ENCODE peak calls at places on chromosomes 4 and X, in four cellular contexts. I is aorta, E is DND-41, T is breast epithelium. W is an unnamed sample. For H3K36me3 and H3K4me1, the result is how much of the 10 kb centered on the place peaks cover.

GRCh38 chrX:85109235-85109634 is 105.6 kb downstream of the APOOL start:
- DNase-seq in I (no peak), E (no peak), T (no peak), W (no peak)

GRCh38 chr4:95085118-95085833 is 327.5 kb downstream of the BMPR1B start:
- DNase-seq in I (no peak), E (peak), T (no peak), W (no peak)

GRCh38 chr4:82461710-82462109 is 31.3 kb downstream of the ENOPH1 start:
- DNase-seq in I (no peak), E (no peak), T (no peak), W (no peak)

GRCh38 chr4:58665649-58666048 is 1555.5 kb upstream of the IGFBP7 start:
- DNase-seq in I (no peak), E (no peak), T (no peak), W (no peak)

GRCh38 chrX:100994352-100995281 is 25.1 kb downstream of the ARL13A start:
- DNase-seq in I (no peak), E (no peak), T (no peak), W (no peak)

GRCh38 chr4:152815078-152815477 is 35.3 kb downstream of the ARFIP1 start:
- DNase-seq in I (no peak), E (no peak), T (no peak), W (no peak)

GRCh38 chr4:28690890-28691289 is 1830.2 kb downstream of the STIM2 start:
- DNase-seq in I (no peak), E (no peak), T (no peak), W (no peak)

GRCh38 chrX:150694738-150695410 is 1.7 kb downstream of the MTMR1 start:
- DNase-seq in I (no peak), E (peak), T (no peak), W (no peak)

GRCh38 chr4:160091631-160092030 is 988.8 kb downstream of the RAPGEF2 start:
- DNase-seq in I (no peak), E (no peak), T (no peak), W (no peak)

GRCh38 chrX:137401092-137401491 is 164.8 kb upstream of the ZIC3 start:
- DNase-seq in I (no peak), E (no peak), T (no peak), W (no peak)

GRCh38 chr4:61638600-61638999 is 438.5 kb downstream of the ADGRL3 start:
- DNase-seq in I (no peak), E (no peak), T (no peak), W (no peak)

GRCh38 chr4:21769404-21770147 is 179.0 kb downstream of the KCNIP4 start:
- DNase-seq in I (no peak), E (no peak), T (no peak), W (no peak)

GRCh38 chr4:187098429-187098828 is 374.8 kb upstream of the FAT1 start:
- DNase-seq in I (no peak), E (no peak), T (no peak), W (no peak)

GRCh38 chr4:99468891-99469290 is 33.7 kb upstream of the ADH7 start:
- DNase-seq in I (no peak), E (no peak), T (no peak), W (no peak)

GRCh38 chr4:52199574-52200338 is 148.7 kb downstream of the SPATA18 start:
- DNase-seq in I (no peak), E (no peak), T (no peak), W (no peak)

GRCh38 chrX:24870143-24870542 is 145.6 kb downstream of the ARX start:
- DNase-seq in I (no peak), E (no peak), T (no peak), W (no peak)

GRCh38 chrX:28787206-28787605 is 200.0 kb downstream of the IL1RAPL1 start:
- DNase-seq in I (no peak), E (no peak), T (no peak), W (no peak)

GRCh38 chrX:53714580-53715335 is 28.2 kb upstream of the HUWE1 start:
- DNase-seq in I (no peak), E (peak), T (peak), W (no peak)

GRCh38 chr4:2928242-2929155 is 34.7 kb downstream of the NOP14 start:
- DNase-seq in I (peak), E (no peak), T (peak), W (peak)
- H3K36me3 ChIP-seq in I (under half), E (half or more), T (under half), W (half or more)

DNA sequence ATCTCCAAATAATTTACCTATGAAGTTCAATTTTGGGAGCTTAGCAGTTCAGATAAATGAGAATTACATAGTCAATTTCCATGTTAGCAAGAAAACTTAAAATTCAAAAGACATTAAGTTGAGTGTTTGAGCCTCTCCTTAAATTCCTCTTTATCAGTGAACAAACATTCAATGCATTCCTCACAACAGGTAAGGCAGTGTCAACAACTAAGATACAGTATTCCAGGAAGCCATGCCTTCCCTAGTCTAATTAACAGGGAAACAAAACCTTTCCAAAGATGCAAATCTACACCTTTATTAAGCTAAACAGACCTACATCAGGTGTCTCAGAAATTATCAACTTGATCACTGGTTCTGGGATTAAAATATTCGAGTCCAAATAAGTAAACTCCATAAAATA is 3.7 kb downstream of the SH3RF1 start:
- DNase-seq in I (no peak), E (no peak), T (no peak), W (no peak)
- H3K4me3 ChIP-seq in I (no peak), E (no peak), T (no peak), W (no peak)

DNA sequence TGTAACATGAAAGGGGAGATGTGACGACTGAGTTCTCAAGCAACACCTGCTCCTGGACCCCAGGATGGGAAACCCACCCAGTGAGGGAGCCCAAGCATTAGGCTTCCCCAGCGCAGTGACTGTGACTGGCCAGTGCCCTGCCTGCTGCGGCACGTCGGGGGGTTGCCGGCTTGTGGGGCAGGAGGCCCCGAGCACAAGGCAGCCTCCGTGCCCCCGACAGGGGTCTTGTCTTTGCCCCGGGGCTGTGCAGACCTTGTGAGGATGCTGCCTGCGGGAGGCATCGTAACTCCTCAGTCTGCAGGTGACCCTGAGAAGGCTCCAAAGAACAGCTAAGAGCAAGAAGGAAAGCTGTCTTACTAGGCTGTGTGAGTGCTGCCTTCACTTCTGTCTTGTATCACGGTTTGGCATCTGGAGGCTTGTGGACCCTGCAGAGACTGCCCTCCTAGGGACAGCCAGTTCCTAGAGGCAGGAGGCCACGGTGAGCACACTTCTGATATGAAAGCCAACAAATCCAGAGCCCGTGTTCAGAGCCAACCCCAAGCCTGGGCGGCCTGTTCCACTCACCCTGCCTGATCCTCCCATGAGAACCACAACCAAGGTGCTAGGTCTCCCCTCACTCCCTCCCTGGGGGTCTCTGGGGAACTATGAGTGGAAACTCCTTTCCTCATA is 47.7 kb downstream of the FGFRL1 start:
- DNase-seq in I (peak), E (no peak), T (peak), W (no peak)
- H3K4me1 ChIP-seq in I (under half), E (under half), T (under half), W (under half)

DNA sequence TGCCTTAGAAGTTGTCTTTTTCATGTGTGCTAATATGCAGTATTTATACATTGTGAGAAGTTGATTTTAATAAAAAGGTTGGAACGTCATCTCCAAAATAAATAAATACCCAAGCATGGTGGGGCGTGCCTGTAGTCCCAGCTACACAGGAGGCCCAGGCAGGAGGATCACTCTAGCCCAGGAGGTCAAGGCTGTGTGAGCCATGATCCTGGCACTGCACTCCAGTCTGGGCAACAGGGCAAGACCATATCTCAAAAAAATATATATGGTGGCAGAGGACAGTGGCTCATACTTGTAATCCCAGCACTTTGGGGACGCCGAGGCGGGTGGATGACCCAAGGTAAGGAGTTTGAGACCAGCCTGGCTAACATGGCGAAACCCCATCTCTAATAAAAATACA is 6.4 kb downstream of the SLBP start:
- DNase-seq in I (peak), E (no peak), T (no peak), W (no peak)
- H3K36me3 ChIP-seq in I (under half), E (half or more), T (under half), W (under half)

DNA sequence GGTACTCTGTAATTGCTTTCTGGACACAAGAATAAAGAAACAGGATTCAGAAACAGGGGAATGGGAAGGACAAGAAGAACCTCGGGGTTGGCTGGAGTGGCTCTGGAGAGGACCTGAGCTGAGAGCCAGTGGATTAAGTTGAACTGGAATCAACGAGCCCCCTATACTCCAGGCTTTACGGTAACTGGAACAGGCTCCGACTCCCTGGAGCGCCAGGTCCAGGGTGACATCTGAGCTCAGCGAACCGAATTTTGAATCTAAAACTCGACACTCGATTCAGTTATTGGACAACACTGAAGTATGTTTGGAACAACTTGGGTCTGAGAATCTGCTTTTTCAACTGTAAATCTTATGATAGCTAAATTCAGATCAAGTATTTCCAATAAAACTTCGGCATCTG is 23.9 kb downstream of the HMX1 start:
- DNase-seq in I (peak), E (no peak), T (no peak), W (peak)
- H3K4me3 ChIP-seq in I (no peak), E (no peak), T (no peak), W (no peak)

GRCh38 chrX:45806410-45807121 is 605.9 kb upstream of the DIPK2B start:
- DNase-seq in I (no peak), E (peak), T (no peak), W (no peak)

GRCh38 chrX:45811307-45811706 is 610.6 kb upstream of the DIPK2B start:
- DNase-seq in I (no peak), E (no peak), T (no peak), W (no peak)

GRCh38 chrX:45803383-45803921 is 602.8 kb upstream of the DIPK2B start:
- DNase-seq in I (no peak), E (no peak), T (no peak), W (no peak)

DNA sequence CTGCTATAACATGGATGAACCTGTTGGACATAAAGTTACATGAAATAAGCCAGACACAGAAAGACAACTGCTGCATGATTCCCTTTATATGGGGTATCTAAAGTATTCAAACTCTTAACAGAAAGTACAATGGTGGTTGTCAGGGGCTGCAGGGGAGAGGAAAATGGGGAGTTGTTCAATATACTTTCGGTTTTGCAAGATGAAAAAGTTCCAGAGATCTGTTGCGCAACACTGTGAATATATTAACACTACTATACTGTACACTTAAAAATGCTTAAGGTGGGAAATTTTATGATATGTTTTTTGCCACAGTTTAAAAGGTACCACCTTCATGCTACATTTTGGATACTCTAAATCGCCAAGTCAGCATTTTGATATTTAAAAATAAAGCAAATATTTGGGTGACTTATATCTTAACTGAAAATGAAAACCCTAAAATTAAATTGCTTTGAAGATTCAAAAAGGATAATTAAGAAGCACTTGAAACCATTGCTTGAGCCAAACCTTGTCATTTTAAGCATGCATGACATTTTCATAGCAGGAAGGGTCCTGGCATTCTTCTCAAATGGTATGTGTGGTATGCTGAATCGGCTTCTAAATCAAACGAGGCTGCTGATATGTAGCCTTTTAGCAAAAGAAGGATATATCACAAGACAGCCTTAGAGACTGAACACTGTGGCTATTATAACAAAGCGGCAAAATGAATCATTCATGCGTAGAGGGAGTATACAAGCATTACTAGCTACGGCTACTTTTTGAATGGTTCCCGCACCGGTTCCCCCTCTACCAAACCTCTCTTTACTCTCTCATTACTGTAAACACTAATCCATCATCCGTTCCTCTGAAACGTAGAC is 607.1 kb upstream of the DIPK2B start:
- DNase-seq in I (no peak), E (peak), T (no peak), W (no peak)
- H3K4me1 ChIP-seq in I (under half), E (under half), T (under half), W (under half)

GRCh38 chr4:10114147-10114546 is 2.5 kb downstream of the WDR1 start:
- DNase-seq in I (no peak), E (no peak), T (no peak), W (no peak)
- H3K36me3 ChIP-seq in I (under half), E (half or more), T (under half), W (half or more)

GRCh38 chr4:121061861-121062260 is 10.5 kb downstream of the NDNF start:
- DNase-seq in I (no peak), E (no peak), T (no peak), W (no peak)
- H3K4me3 ChIP-seq in I (no peak), E (no peak), T (no peak), W (no peak)

DNA sequence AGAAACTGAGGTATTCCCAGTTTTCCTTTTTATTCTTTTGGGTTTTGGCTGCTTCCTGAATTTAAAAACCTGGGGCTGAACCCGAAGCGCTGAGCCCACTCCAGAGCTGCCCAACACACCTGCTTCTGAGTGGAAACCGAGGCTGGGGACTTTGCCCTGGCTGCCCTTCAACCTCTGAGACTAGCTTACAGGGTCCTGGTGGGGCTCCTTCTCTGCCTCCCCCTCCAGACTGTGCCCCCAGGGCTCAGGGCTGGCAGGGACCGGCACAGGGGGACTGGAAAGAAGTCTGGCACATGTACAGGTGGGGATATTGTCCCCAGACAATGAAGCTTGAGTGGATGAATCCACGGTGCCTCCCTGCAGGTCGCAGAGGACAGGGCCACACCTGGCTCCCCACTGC is 240.4 kb upstream of the PSAPL1 start:
- DNase-seq in I (no peak), E (no peak), T (no peak), W (no peak)
- H3K4me1 ChIP-seq in I (under half), E (under half), T (under half), W (under half)